ENCODE peak calls at places on chromosomes 4 and X, in ten cellular contexts. L is sigmoid colon, F is HCT116, U is GM23338, J is suprapubic skin, A is SK-N-SH, G is transverse colon, W is HL-60, R is breast epithelium, Y is stomach. K is an unnamed sample.

GRCh38 chr4:180060159-180060889 is 2182.9 kb upstream of the TENM3 start:
- DNase-seq in L (no peak), F (no peak), U (peak; percentile 23), J (no peak), A (peak; percentile 11), G (no peak), W (no peak), R (no peak), Y (no peak), K (no peak)

GRCh38 chrX:125170459-125170858 is 149.2 kb upstream of the TEX13C start:
- DNase-seq in L (no peak), F (no peak), U (no peak), J (no peak), A (no peak), G (no peak), W (no peak), R (no peak), Y (no peak), K (no peak)

GRCh38 chrX:69161371-69161770 is 3.9 kb downstream of the PJA1 start:
- DNase-seq in L (no peak), F (no peak), U (no peak), J (no peak), A (no peak), G (no peak), W (no peak), R (no peak), Y (no peak), K (no peak)

GRCh38 chrX:23592741-23593140 is 74.6 kb upstream of the PRDX4 start:
- DNase-seq in L (no peak), F (no peak), U (no peak), J (no peak), A (no peak), G (no peak), W (no peak), R (no peak), Y (no peak), K (no peak)

GRCh38 chrX:64792598-64793337 is 183.5 kb downstream of the ZC4H2 start:
- DNase-seq in L (no peak), F (no peak), U (peak; percentile 27), J (no peak), A (no peak), G (no peak), W (no peak), R (no peak), Y (no peak), K (no peak)

GRCh38 chrX:8845060-8845459 is 43.9 kb upstream of the FAM9A start:
- DNase-seq in L (no peak), F (no peak), U (peak; percentile 50), J (no peak), A (no peak), G (no peak), W (no peak), R (no peak), Y (no peak), K (no peak)

GRCh38 chr4:28101583-28101982 is 1240.9 kb downstream of the STIM2 start:
- DNase-seq in L (no peak), F (no peak), U (no peak), J (no peak), A (no peak), G (no peak), W (no peak), R (no peak), Y (no peak), K (no peak)

GRCh38 chr4:185709802-185710486 is 102.0 kb downstream of the SORBS2 start:
- DNase-seq in L (no peak), F (no peak), U (no peak), J (no peak), A (no peak), G (no peak), W (no peak), R (no peak), Y (no peak), K (no peak)

GRCh38 chr4:167943872-167944505 is 148.3 kb upstream of the ANXA10 start:
- DNase-seq in L (no peak), F (no peak), U (no peak), J (no peak), A (no peak), G (no peak), W (no peak), R (no peak), Y (no peak), K (no peak)

GRCh38 chrX:22063284-22063683 is 31.2 kb downstream of the PHEX start:
- DNase-seq in L (no peak), F (no peak), U (no peak), J (no peak), A (no peak), G (no peak), W (peak; percentile 30), R (no peak), Y (no peak), K (peak; percentile 13)

GRCh38 chr4:141543176-141543575 is 93.2 kb upstream of the IL15 start:
- DNase-seq in L (no peak), F (no peak), U (no peak), J (no peak), A (no peak), G (no peak), W (no peak), R (no peak), Y (no peak), K (no peak)

GRCh38 chr4:38424171-38424871 is 239.7 kb upstream of the KLF3 start:
- DNase-seq in L (no peak), F (no peak), U (peak; percentile 61), J (no peak), A (peak; percentile 5), G (peak; percentile 52), W (no peak), R (no peak), Y (peak; percentile 77), K (no peak)
- TF ChIP-seq POLR2AphosphoS5 in L (no peak), F (no peak), U (no peak), J (no peak), A (no peak), G (no peak), W (no peak), R (no peak), Y (no peak), K (no peak)

DNA sequence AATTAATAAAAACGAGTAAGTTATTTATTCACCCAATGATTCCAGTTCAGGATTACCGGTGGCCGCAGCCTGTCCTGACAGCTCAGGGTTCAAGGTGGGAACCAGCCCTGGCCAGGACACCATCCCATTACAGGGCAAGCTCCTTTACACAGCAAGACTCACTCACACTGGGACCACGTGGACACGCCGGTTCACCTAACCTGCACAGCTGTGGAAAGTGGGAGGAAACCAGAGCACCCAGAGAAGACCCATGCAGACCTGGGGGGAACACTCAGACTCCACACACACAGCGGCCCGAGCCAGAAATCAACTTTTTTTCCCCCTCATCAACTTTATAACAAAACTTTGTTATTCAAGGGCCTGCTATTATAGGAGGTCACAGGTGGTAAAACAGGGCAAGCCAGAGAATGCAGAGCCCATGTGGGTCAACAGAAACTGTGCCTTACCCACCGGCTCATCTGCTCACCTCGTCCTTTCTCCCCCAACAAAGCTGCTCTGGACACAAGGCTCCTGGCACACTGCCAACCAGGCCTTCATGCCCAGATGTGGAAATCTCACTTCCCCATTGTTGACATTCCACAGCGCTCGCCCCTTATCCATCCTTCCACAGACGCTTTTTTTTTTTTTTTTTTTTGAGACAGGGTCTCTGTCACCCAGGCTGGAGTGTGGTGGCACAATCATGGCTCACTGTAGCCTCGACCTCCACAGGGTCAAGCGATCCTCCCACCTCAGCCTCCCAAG is 8.0 kb upstream of the ODAPH start:
- DNase-seq in L (peak; percentile 75), F (no peak), U (no peak), J (no peak), A (peak; percentile 66), G (peak; percentile 42), W (peak; percentile 24), R (peak; percentile 21), Y (peak; percentile 31), K (no peak)
- TF ChIP-seq POLR2AphosphoS5 in L (no peak), F (no peak), U (no peak), J (no peak), A (no peak), G (no peak), W (peak; percentile 64), R (no peak), Y (no peak), K (no peak)

DNA sequence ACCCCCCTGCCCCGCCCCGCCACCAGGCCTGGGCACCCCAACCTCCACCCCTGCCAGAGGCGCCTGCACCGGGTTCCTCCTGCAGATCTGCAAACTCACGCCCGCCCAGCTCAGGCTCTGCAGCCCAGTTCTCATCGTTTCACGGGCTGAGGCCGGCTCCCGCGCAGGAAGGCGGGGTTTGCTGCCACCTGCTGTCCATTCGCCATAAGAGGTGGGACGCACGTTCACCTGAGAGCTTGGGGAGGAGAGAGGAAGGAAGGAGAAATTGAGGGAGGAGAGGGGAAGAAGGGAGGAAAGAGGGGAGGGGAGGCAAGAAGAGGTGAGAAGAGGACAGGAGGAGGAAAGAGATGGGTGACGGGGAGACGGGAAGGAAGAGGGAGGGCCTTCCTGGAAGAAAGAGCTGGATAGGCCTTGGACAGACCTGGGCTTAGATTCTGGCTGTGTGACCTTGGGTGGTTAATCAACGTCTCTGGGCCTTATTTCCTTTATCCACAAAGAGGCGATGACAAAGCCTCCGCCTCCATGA is 114.5 kb downstream of the ADRA2C start:
- DNase-seq in L (no peak), F (peak; percentile 35), U (peak; percentile 94), J (peak; percentile 81), A (peak; percentile 89), G (peak; percentile 71), W (peak; percentile 69), R (peak; percentile 62), Y (peak; percentile 75), K (peak; percentile 74)
- TF ChIP-seq POLR2AphosphoS5 in L (no peak), F (no peak), U (no peak), J (no peak), A (no peak), G (no peak), W (no peak), R (no peak), Y (no peak), K (no peak)

GRCh38 chrX:109739625-109740024 is 6.6 kb upstream of the ACSL4 start:
- DNase-seq in L (no peak), F (no peak), U (no peak), J (no peak), A (no peak), G (no peak), W (no peak), R (no peak), Y (no peak), K (no peak)
- TF ChIP-seq POLR2AphosphoS5 in L (no peak), F (no peak), U (no peak), J (no peak), A (no peak), G (no peak), W (no peak), R (no peak), Y (no peak), K (no peak)